ENCODE peak calls at places on chromosome 11, in nine cellular contexts. J, R, I, G, F, W, U, L and O are unnamed samples.

GRCh38 chr11:58786693-58787092 is 55.0 kb upstream of the GLYAT start:
- DNase-seq in J (no peak), W (no peak), I (no peak), U (no peak), F (no peak), L (no peak), R (no peak), G (no peak), O (no peak)

GRCh38 chr11:133052537-133052936 is 479.8 kb downstream of the OPCML start:
- DNase-seq in G (no peak), W (no peak), I (no peak), R (peak), F (no peak), J (no peak), L (no peak), U (no peak), O (no peak)

GRCh38 chr11:95067042-95067827 is 516 bp downstream of the SRSF8 start:
- DNase-seq in J (no peak), U (no peak), L (peak), R (peak), I (peak), W (peak), F (peak), G (peak), O (peak)

GRCh38 chr11:115298613-115299012 is 205.6 kb downstream of the CADM1 start:
- DNase-seq in I (no peak), L (no peak), G (no peak), J (no peak), R (no peak), F (no peak), U (no peak), W (no peak), O (no peak)

GRCh38 chr11:115676206-115676605 is 172.0 kb upstream of the CADM1 start:
- DNase-seq in J (no peak), U (no peak), R (no peak), I (no peak), G (no peak), W (no peak), L (no peak), F (no peak), O (no peak)

GRCh38 chr11:111069076-111069475 is 176.4 kb upstream of the POU2AF2 start:
- DNase-seq in I (peak), R (no peak), F (no peak), U (no peak), L (no peak), G (peak), J (peak), W (no peak), O (no peak)

GRCh38 chr11:15148181-15148580 is 33.5 kb downstream of the INSC start:
- DNase-seq in R (no peak), G (peak), W (no peak), J (no peak), U (no peak), L (no peak), I (no peak), F (no peak), O (no peak)

GRCh38 chr11:65503923-65504670 is 5.3 kb downstream of the MALAT1 start:
- DNase-seq in W (no peak), J (no peak), I (no peak), F (no peak), R (no peak), L (no peak), G (peak), U (peak), O (no peak)

GRCh38 chr11:120929664-120930154 is 94.2 kb upstream of the TBCEL start:
- DNase-seq in U (peak), G (peak), F (peak), L (peak), W (peak), I (no peak), J (peak), R (no peak), O (no peak)